ENCODE peak calls at places on chromosomes 4 and X, in nine cellular contexts. Z is psoas muscle; O is cardiac muscle cell; L is CD8-positive, alpha-beta T cell; F is kidney; T is AG04449; G is K562; C is A549; W is lower lobe of right lung. M is an unnamed sample.

GRCh38 chr4:37546586-37546985 is 139.6 kb downstream of the RELL1 start:
- DNase-seq in L (no peak), G (no peak), F (no peak), O (no peak), Z (no peak), T (no peak), W (no peak), C (no peak), M (no peak)

GRCh38 chr4:86818845-86819244 is 30.3 kb downstream of the SLC10A6 start:
- DNase-seq in C (peak; percentile 20), W (no peak), T (no peak), L (no peak), O (no peak), G (peak; percentile 6), F (no peak), Z (no peak), M (no peak)

GRCh38 chr4:173182403-173182802 is 13.8 kb downstream of the GALNT7 start:
- DNase-seq in L (no peak), W (no peak), G (no peak), T (peak; percentile 62), O (no peak), C (peak; percentile 81), Z (no peak), F (no peak), M (peak; percentile 78)

GRCh38 chrX:137031517-137032377 is 2.0 kb downstream of the GPR101 start:
- DNase-seq in O (peak; percentile 40), C (peak; percentile 5), W (no peak), G (peak; percentile 35), L (no peak), Z (no peak), F (no peak), T (no peak), M (no peak)

GRCh38 chrX:134026732-134027311 is 41.4 kb upstream of the GPC3 start:
- DNase-seq in G (peak; percentile 25), O (peak; percentile 88), F (no peak), Z (no peak), L (no peak), C (peak; percentile 40), W (no peak), T (no peak), M (peak; percentile 12)

GRCh38 chr4:39642885-39643550 is 4.4 kb upstream of the SMIM14 start:
- DNase-seq in L (no peak), W (no peak), F (no peak), T (no peak), C (no peak), G (no peak), O (no peak), Z (no peak), M (no peak)

GRCh38 chr4:58760737-58761136 is 1650.6 kb upstream of the IGFBP7 start:
- DNase-seq in T (no peak), L (no peak), G (no peak), C (peak; percentile 10), F (no peak), O (no peak), W (no peak), Z (no peak), M (no peak)

GRCh38 chrX:108439961-108440696 is 491 bp downstream of the COL4A5 start:
- DNase-seq in L (no peak), C (no peak), F (peak; percentile 59), G (peak; percentile 32), O (peak; percentile 67), Z (peak; percentile 49), W (peak; percentile 30), T (no peak), M (no peak)

GRCh38 chrX:53716328-53717088 is 30.0 kb upstream of the HUWE1 start:
- DNase-seq in O (no peak), T (no peak), C (no peak), F (no peak), W (no peak), G (no peak), L (peak; percentile 45), Z (no peak), M (no peak)

GRCh38 chrX:68139791-68140190 is 293.5 kb downstream of the OPHN1 start:
- DNase-seq in O (no peak), L (no peak), F (no peak), T (no peak), Z (no peak), C (no peak), G (no peak), W (no peak), M (no peak)

GRCh38 chr4:8844976-8845690 is 26.5 kb downstream of the HMX1 start:
- DNase-seq in T (no peak), G (no peak), Z (peak; percentile 32), O (no peak), L (no peak), W (peak; percentile 35), F (peak; percentile 59), C (no peak), M (no peak)

GRCh38 chr4:8281519-8282133 is 12.1 kb downstream of the HTRA3 start:
- DNase-seq in F (peak; percentile 70), O (no peak), L (no peak), W (peak; percentile 59), C (no peak), Z (peak; percentile 89), G (no peak), T (peak; percentile 23), M (no peak)

GRCh38 chrX:131752493-131753198 is 208.8 kb downstream of the OR13H1 start:
- DNase-seq in T (no peak), F (peak; percentile 81), C (peak; percentile 92), G (no peak), Z (peak; percentile 83), W (no peak), L (no peak), O (no peak), M (no peak)

GRCh38 chrX:153649178-153649914 is 2.3 kb downstream of the DUSP9 start:
- DNase-seq in W (peak; percentile 70), F (peak; percentile 78), O (peak; percentile 48), G (peak; percentile 68), L (peak; percentile 21), C (peak; percentile 57), T (no peak), Z (peak; percentile 60), M (no peak)

GRCh38 chrX:143580266-143580665 is 55.6 kb downstream of the SLITRK4 start:
- DNase-seq in C (no peak), T (no peak), L (no peak), O (peak; percentile 0), Z (no peak), G (no peak), F (no peak), W (no peak), M (peak; percentile 36)

GRCh38 chr4:142713282-142714030 is 132.6 kb downstream of the INPP4B start:
- DNase-seq in W (no peak), Z (no peak), G (no peak), L (no peak), C (no peak), F (no peak), O (no peak), T (no peak), M (no peak)

GRCh38 chr4:75169020-75169814 is 236.3 kb downstream of the PARM1 start:
- DNase-seq in O (no peak), L (no peak), F (no peak), T (no peak), Z (no peak), W (no peak), G (no peak), C (no peak), M (no peak)

DNA sequence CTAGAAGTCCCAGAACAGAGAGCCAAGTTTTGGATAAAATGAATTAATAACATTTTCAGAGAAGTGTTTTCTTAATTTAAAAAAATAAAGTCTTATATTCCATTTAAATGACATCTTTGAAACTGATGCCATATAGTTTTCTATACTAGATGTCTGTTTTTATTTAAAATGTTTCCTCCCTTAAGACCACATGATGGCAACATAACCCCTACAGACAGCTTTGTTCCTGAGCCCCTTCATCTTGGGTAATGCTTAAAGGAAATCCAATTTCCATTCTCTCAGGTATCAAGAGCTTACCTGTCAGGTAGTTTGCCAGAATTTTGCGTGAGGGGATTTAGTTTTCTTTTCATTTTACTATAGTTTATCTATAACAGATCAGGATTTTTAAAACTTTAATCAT is 181.4 kb upstream of the UGT8 start:
- DNase-seq in G (peak; percentile 6), T (no peak), O (no peak), F (no peak), Z (no peak), C (no peak), L (no peak), W (no peak), M (no peak)
- TF ChIP-seq CTCF in G (no peak), T (no peak), O (no peak), F (peak; percentile 8), Z (no peak), C (no peak), L (no peak), W (no peak), M (peak; percentile 29)

DNA sequence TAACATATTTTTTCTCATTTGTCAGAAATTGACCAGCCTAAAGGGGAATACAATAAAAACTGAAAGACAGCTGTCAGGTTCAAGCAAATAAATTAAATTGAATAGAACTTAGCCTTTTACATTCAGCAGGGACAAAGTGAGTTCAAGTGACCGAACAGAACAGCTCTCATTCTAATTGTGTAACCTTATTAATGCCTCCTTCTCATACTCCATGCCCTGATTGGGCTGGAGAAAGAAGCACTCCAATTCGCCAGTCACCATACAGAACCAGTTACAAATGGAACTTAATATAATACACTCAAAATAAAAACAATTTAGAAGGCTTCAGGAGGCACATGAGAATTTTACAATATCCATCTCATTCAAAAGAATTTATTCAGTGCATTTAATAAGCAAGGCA is 8.0 kb downstream of the PPP3CA start:
- DNase-seq in Z (no peak), L (no peak), O (no peak), W (no peak), G (no peak), C (no peak), F (no peak), T (no peak), M (no peak)
- H3K4me3 ChIP-seq in Z (no peak overlapping the region), L (no peak overlapping the region), O (no peak overlapping the region), W (no peak overlapping the region), G (no peak overlapping the region), C (no peak overlapping the region), F (no peak overlapping the region), T (no peak overlapping the region), M (no peak overlapping the region)

GRCh38 chr4:177951026-177951425 is 508.8 kb upstream of the AGA start:
- DNase-seq in T (no peak), Z (no peak), G (no peak), F (no peak), L (no peak), O (no peak), C (no peak), W (no peak), M (no peak)

GRCh38 chr4:177948853-177949252 is 506.6 kb upstream of the AGA start:
- DNase-seq in O (no peak), Z (no peak), W (no peak), T (no peak), C (no peak), G (no peak), F (no peak), L (no peak), M (no peak)

DNA sequence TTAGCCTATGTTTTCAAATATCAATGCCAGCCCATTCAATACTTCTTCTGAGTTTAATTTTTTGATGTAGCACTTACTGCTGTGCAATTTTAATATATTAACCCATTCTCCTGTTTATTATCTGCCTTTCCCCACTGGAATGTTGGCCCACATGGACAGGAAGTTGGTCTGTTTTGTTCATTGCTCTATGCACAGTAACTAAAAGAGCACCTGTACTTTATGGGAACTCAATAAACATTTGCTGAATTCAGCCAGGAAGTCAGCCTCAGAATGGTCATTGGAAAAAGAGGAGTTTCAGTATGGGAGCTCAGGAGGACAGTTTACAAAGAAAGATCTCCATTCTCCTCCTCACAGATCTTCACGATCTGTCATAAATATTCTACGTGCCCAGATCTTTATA is 510.5 kb upstream of the AGA start:
- DNase-seq in Z (no peak), C (no peak), G (no peak), T (no peak), F (no peak), O (no peak), L (no peak), W (no peak), M (no peak)
- TF ChIP-seq CTCF in Z (no peak), C (no peak), G (no peak), T (no peak), F (no peak), O (no peak), L (no peak), W (no peak), M (no peak)

GRCh38 chrX:1507511-1508463 is 29.2 kb downstream of the P2RY8 start:
- DNase-seq in W (peak; percentile 60), C (no peak), G (no peak), Z (no peak), T (no peak), L (peak; percentile 39), O (no peak), F (peak; percentile 68), M (no peak)
- H3K4me3 ChIP-seq in W (no peak overlapping the region), C (no peak overlapping the region), G (no peak overlapping the region), Z (no peak overlapping the region), T (no peak overlapping the region), L (no peak overlapping the region), O (no peak overlapping the region), F (no peak overlapping the region), M (no peak overlapping the region)

M was measured in epithelial cell of proximal tubule.